ENCODE peak calls at places on chromosome 5, in five cellular contexts. N, L, I, U and S are unnamed samples.

GRCh38 chr5:101080485-101081240 is 177.6 kb upstream of the ST8SIA4 start:
- DNase-seq in L (peak; percentile 30), I (peak; percentile 0), U (peak; percentile 24), N (no peak), S (peak; percentile 2)

GRCh38 chr5:159878988-159879471 is 37.3 kb upstream of the ADRA1B start:
- DNase-seq in I (peak; percentile 89), N (peak; percentile 79), L (peak; percentile 64), U (no peak), S (peak; percentile 74)

GRCh38 chr5:115186794-115187193 is 17.1 kb upstream of the TRIM36 start:
- DNase-seq in L (no peak), I (no peak), N (no peak), U (no peak), S (no peak)

GRCh38 chr5:105924366-105924765 is 1746.4 kb downstream of the EFNA5 start:
- DNase-seq in I (peak; percentile 10), L (no peak), N (no peak), U (no peak), S (no peak)

GRCh38 chr5:130011986-130012385 is 107.7 kb downstream of the CHSY3 start:
- DNase-seq in N (no peak), I (no peak), L (no peak), U (no peak), S (no peak)

GRCh38 chr5:57710126-57710525 is 227.5 kb upstream of the ACTBL2 start:
- DNase-seq in N (no peak), I (no peak), L (no peak), U (no peak), S (no peak)

GRCh38 chr5:36870399-36871040 is 6.0 kb upstream of the NIPBL start:
- DNase-seq in U (peak; percentile 58), N (peak; percentile 78), L (no peak), I (peak; percentile 76), S (peak; percentile 71)

GRCh38 chr5:10441083-10441991 is at the start of gene ROPN1L:
- DNase-seq in I (peak; percentile 89), U (peak; percentile 90), N (peak; percentile 91), L (peak; percentile 83), S (peak; percentile 86)

GRCh38 chr5:174987443-174988012 is 263.1 kb downstream of the MSX2 start:
- DNase-seq in I (no peak), U (no peak), N (no peak), L (no peak), S (no peak)

GRCh38 chr5:315488-316209 is 5.9 kb upstream of the AHRR start:
- DNase-seq in U (no peak), N (no peak), L (no peak), I (no peak), S (no peak)

GRCh38 chr5:62340392-62340791 is 34.4 kb downstream of the KIF2A start:
- DNase-seq in I (peak; percentile 28), N (no peak), L (no peak), U (peak; percentile 27), S (peak; percentile 11)

GRCh38 chr5:181044662-181045305 is 4.7 kb downstream of the BTNL9 start:
- DNase-seq in L (peak; percentile 69), I (no peak), U (no peak), N (no peak), S (no peak)

GRCh38 chr5:168985454-168985853 is 315.5 kb downstream of the SLIT3 start:
- DNase-seq in N (no peak), L (no peak), U (no peak), I (no peak), S (no peak)

GRCh38 chr5:177982956-177983355 is 13.1 kb downstream of the PROP1 start:
- DNase-seq in N (no peak), U (no peak), L (no peak), I (no peak), S (no peak)

GRCh38 chr5:177981296-177982071 is 14.6 kb downstream of the PROP1 start:
- DNase-seq in N (no peak), U (no peak), I (no peak), L (no peak), S (no peak)

GRCh38 chr5:177980776-177981175 is 15.3 kb downstream of the PROP1 start:
- DNase-seq in U (no peak), I (no peak), N (peak; percentile 35), L (no peak), S (no peak)

GRCh38 chr5:177983763-177984564 is 12.1 kb downstream of the PROP1 start:
- DNase-seq in L (no peak), U (no peak), N (no peak), I (no peak), S (no peak)

DNA sequence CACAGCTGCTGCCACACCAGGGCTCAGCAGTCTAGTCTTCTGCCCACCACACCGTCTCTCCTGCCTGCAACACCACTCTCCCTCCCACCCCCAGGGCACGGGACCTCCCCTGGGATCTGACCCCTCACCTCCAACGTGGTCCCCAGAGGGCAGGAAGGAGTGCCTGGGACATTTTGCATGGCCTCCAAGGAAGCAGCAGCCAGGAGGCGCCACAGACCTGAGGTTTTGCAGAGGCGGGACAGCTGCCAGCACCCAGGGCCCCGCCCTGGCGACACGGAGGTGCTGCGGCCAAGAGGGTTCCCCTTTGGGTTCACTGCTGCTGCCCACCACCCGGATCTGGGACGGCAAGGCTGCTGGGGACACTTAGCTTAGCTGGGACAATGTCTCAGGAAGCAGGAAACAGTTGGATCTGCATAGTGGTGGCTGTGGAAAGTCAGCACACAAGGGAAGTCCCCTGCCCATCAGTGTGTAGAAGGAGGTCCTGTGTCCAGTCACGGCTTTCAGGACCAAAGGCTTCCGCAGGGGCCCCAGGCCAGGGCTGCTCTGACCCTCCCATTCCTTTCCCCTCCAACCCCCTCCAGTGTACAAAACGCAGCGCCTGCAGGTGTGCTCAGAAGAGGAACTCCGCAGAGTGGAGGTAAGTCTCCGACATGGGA is 13.8 kb downstream of the PROP1 start:
- DNase-seq in L (no peak), I (no peak), U (no peak), N (peak; percentile 19), S (no peak)
- TF ChIP-seq CTCF in L (no peak), I (peak; percentile 12), U (no peak), N (no peak), S (no peak)

GRCh38 chr5:22892441-22892840 is 39.3 kb upstream of the CDH12 start:
- DNase-seq in L (no peak), N (no peak), U (no peak), I (no peak), S (no peak)

GRCh38 chr5:22887566-22887965 is 34.4 kb upstream of the CDH12 start:
- DNase-seq in I (no peak), U (no peak), L (no peak), N (no peak), S (no peak)

GRCh38 chr5:22889714-22890113 is 36.6 kb upstream of the CDH12 start:
- DNase-seq in U (no peak), L (no peak), N (no peak), I (no peak), S (no peak)
- TF ChIP-seq CTCF in U (no peak), L (no peak), N (no peak), I (no peak), S (no peak)

DNA sequence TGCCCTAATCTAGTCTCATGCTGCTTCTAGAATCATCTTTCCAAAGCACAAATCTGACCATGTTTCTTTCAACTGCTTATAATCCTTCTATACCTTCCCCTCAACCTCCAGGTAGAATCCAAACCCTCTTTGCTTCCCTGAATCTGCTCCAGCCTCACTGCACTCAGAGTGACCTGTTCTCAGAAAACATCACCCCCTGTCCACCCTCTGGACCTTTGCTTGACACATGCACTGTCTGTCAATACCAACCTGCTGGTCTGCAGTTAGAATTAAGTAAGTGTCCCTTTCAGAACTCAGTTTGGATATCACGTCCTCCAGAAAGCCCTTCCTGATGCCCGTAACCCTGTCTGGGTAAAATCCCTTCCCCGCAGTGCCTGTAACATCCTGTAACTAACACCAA is 63.1 kb downstream of the SH3TC2 start:
- DNase-seq in L (no peak), U (no peak), N (no peak), I (no peak), S (no peak)
- TF ChIP-seq CTCF in L (no peak), U (no peak), N (no peak), I (no peak), S (no peak)

DNA sequence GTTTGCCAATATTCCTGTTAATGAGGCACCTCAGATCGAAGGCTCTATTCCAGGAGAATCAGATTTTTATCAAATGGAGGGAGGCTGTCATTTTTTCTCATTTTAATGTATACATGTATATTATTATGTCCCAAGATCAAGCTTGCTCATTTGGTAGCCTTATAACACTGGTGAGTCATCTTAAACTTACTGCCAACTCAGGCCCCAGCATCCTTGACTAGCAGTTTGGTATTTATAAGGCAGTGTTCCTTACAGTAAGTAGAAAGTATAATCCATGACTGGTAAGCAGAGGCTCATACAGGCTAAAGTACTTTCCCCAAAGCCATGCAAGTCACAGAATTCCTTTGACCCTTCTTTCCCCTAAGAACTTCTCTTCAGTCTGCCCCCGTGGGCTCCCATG is 90.7 kb upstream of the NR3C1 start:
- DNase-seq in L (no peak), U (peak; percentile 28), I (peak; percentile 82), N (no peak), S (peak; percentile 86)
- TF ChIP-seq CTCF in L (no peak), U (no peak), I (no peak), N (no peak), S (no peak)

GRCh38 chr5:74761241-74761640 is 5.7 kb downstream of the GFM2 start:
- DNase-seq in U (no peak), L (no peak), N (no peak), I (no peak), S (no peak)
- TF ChIP-seq CTCF in U (no peak), L (no peak), N (no peak), I (no peak), S (no peak)

DNA sequence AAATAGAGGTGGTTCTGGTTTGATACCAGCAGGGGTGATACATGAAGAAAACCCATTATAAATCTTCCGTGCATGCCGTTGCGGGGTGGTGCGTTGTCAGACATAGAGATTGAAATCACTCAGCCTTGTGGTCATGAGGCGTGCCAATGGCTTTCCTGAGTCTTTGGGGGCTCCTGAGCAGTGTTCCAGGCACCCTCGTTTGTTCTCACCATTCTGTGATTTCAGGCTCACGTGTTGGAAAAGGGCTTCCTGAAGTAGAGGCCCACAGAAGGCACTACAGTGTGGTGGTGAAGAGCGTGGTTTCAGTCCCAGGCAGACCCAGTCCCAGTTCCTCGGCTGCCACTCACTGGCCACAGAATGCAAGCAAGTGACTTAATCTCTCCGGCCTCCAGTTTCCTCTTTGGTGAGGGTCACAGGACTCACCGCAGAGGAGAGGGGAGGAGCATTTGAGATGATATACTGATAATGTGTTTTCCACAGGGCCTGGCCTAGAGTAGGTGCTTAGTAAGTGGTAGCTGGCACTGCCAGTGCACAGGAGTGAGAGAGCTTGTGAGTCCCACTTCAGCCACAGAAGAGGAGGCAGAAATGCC is 20.5 kb upstream of the GLRX start:
- DNase-seq in U (peak; percentile 69), N (peak; percentile 51), L (peak; percentile 67), I (peak; percentile 71), S (peak; percentile 76)
- TF ChIP-seq CTCF in U (no peak), N (peak; percentile 27), L (peak; percentile 50), I (peak; percentile 5), S (peak; percentile 22)

DNA sequence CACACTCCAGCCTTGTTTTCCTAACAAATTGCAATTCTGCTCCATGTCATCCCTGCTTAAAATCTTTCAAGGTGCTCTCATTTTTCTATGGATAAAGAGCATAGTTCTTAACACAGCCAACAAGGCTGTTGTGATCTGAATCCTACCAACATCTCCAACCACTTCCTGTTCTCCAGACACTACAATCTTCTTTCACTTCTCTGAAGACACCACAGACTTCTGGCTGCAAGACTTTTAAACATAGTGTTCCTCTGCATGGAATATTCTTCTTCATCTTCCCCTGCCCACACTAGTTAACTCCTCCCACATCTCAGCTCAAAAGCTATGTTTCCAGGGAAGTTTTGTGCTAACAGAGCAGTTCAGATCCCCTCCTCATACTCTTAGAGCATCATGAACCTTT is 404.8 kb downstream of the MAN2A1 start:
- DNase-seq in U (no peak), N (no peak), L (no peak), I (no peak), S (no peak)
- TF ChIP-seq CTCF in U (no peak), N (no peak), L (no peak), I (no peak), S (no peak)